ENCODE peak calls at places on chromosomes 6 and 20, in four cellular contexts. One of them, this sample, is unnamed. For H3K36me3, the result is how much of the 10 kb centered on the place peaks cover.

GRCh38 chr6:108510461-108511319 is 50.0 kb upstream of the FOXO3 start:
- DNase-seq in IMR-90: no peak
- DNase-seq in kidney epithelial cell: no peak
- DNase-seq in astrocyte: no peak
- DNase-seq in this sample: no peak

GRCh38 chr6:22049002-22049401 is 247.8 kb downstream of the PRL start:
- DNase-seq in astrocyte: no peak
- DNase-seq in kidney epithelial cell: no peak
- DNase-seq in IMR-90: peak
- DNase-seq in this sample: no peak

GRCh38 chr6:154056536-154056935 is 17.5 kb downstream of the OPRM1 start:
- DNase-seq in IMR-90: no peak
- DNase-seq in kidney epithelial cell: no peak
- DNase-seq in astrocyte: no peak
- DNase-seq in this sample: no peak

GRCh38 chr6:21200056-21200870 is 393.3 kb upstream of the SOX4 start:
- DNase-seq in IMR-90: peak
- DNase-seq in kidney epithelial cell: no peak
- DNase-seq in astrocyte: peak
- DNase-seq in this sample: no peak

GRCh38 chr6:170305772-170306323 is 710 bp upstream of the FAM120B start:
- DNase-seq in astrocyte: no peak
- DNase-seq in IMR-90: no peak
- DNase-seq in kidney epithelial cell: no peak
- DNase-seq in this sample: peak

GRCh38 chr20:3804254-3804751 is 8.2 kb downstream of the CDC25B start:
- DNase-seq in kidney epithelial cell: no peak
- DNase-seq in IMR-90: no peak
- DNase-seq in astrocyte: no peak
- DNase-seq in this sample: no peak

GRCh38 chr6:79625746-79626145 is 5.4 kb upstream of the SH3BGRL2 start:
- DNase-seq in IMR-90: no peak
- DNase-seq in astrocyte: no peak
- DNase-seq in kidney epithelial cell: no peak
- DNase-seq in this sample: no peak

GRCh38 chr6:111950661-111951426 is 77.6 kb upstream of the FYN start:
- DNase-seq in IMR-90: peak
- DNase-seq in kidney epithelial cell: peak
- DNase-seq in astrocyte: peak
- DNase-seq in this sample: no peak

GRCh38 chr6:48664850-48665249 is 553.9 kb upstream of the PTCHD4 start:
- DNase-seq in IMR-90: peak
- DNase-seq in astrocyte: peak
- DNase-seq in kidney epithelial cell: no peak
- DNase-seq in this sample: no peak

GRCh38 chr6:108896111-108896661 is 48.0 kb downstream of the ARMC2 start:
- DNase-seq in astrocyte: peak
- DNase-seq in kidney epithelial cell: no peak
- DNase-seq in IMR-90: peak
- DNase-seq in this sample: no peak

GRCh38 chr20:48823960-48824497 is 3.8 kb downstream of the PREX1 start:
- DNase-seq in astrocyte: peak
- DNase-seq in kidney epithelial cell: peak
- DNase-seq in IMR-90: peak
- DNase-seq in this sample: no peak

GRCh38 chr6:125945378-125946141 is 11.0 kb upstream of the HINT3 start:
- DNase-seq in kidney epithelial cell: no peak
- DNase-seq in astrocyte: peak
- DNase-seq in IMR-90: peak
- DNase-seq in this sample: no peak

GRCh38 chr6:118187568-118188164 is 280.6 kb downstream of the SLC35F1 start:
- DNase-seq in IMR-90: no peak
- DNase-seq in astrocyte: peak
- DNase-seq in kidney epithelial cell: no peak
- DNase-seq in this sample: no peak

GRCh38 chr6:5132741-5133140 is 47.6 kb downstream of the PPP1R3G start:
- DNase-seq in astrocyte: peak
- DNase-seq in kidney epithelial cell: no peak
- DNase-seq in IMR-90: peak
- DNase-seq in this sample: no peak

GRCh38 chr6:157613011-157613522 is 210.0 kb upstream of the SNX9 start:
- DNase-seq in astrocyte: peak
- DNase-seq in kidney epithelial cell: peak
- DNase-seq in IMR-90: peak
- DNase-seq in this sample: no peak

GRCh38 chr6:107021786-107022185 is 6.2 kb upstream of the MTRES1 start:
- DNase-seq in kidney epithelial cell: no peak
- DNase-seq in astrocyte: no peak
- DNase-seq in IMR-90: no peak
- DNase-seq in this sample: no peak

GRCh38 chr6:170578909-170579308 is 5.5 kb downstream of the PDCD2 start:
- DNase-seq in kidney epithelial cell: no peak
- DNase-seq in IMR-90: no peak
- DNase-seq in astrocyte: no peak
- DNase-seq in this sample: no peak

GRCh38 chr6:128763599-128764300 is 119.2 kb upstream of the LAMA2 start:
- DNase-seq in astrocyte: no peak
- DNase-seq in IMR-90: no peak
- DNase-seq in kidney epithelial cell: peak
- DNase-seq in this sample: no peak

GRCh38 chr6:142746524-142746923 is 198.5 kb downstream of the HIVEP2 start:
- DNase-seq in kidney epithelial cell: no peak
- DNase-seq in astrocyte: no peak
- DNase-seq in IMR-90: peak
- DNase-seq in this sample: no peak

GRCh38 chr6:42710316-42710715 is 12.1 kb downstream of the PRPH2 start:
- DNase-seq in astrocyte: peak
- DNase-seq in kidney epithelial cell: no peak
- DNase-seq in IMR-90: peak
- DNase-seq in this sample: no peak

GRCh38 chr6:10411915-10412164 is 3.0 kb downstream of the TFAP2A start:
- DNase-seq in IMR-90: no peak
- DNase-seq in astrocyte: no peak
- DNase-seq in kidney epithelial cell: no peak
- DNase-seq in this sample: peak

GRCh38 chr20:23049201-23049932 is at the start of gene THBD:
- DNase-seq in kidney epithelial cell: no peak
- DNase-seq in astrocyte: peak
- DNase-seq in IMR-90: peak
- DNase-seq in this sample: no peak

GRCh38 chr6:61168878-61169277 is 1117.1 kb downstream of the KHDRBS2 start:
- DNase-seq in kidney epithelial cell: no peak
- DNase-seq in IMR-90: no peak
- DNase-seq in astrocyte: no peak
- DNase-seq in this sample: no peak

GRCh38 chr6:125598422-125598821 is 151.0 kb upstream of the HEY2 start:
- DNase-seq in kidney epithelial cell: no peak
- DNase-seq in IMR-90: peak
- DNase-seq in astrocyte: peak
- DNase-seq in this sample: peak

GRCh38 chr6:27332692-27333641 is 20.9 kb upstream of the POM121L2 start:
- DNase-seq in IMR-90: peak
- DNase-seq in kidney epithelial cell: peak
- DNase-seq in astrocyte: peak
- DNase-seq in this sample: no peak

GRCh38 chr6:108760158-108761050 is 87.8 kb upstream of the ARMC2 start:
- DNase-seq in kidney epithelial cell: no peak
- DNase-seq in astrocyte: peak
- DNase-seq in IMR-90: peak
- DNase-seq in this sample: no peak

GRCh38 chr6:138979813-138980668 is 8.0 kb downstream of the REPS1 start:
- DNase-seq in kidney epithelial cell: no peak
- DNase-seq in astrocyte: no peak
- DNase-seq in IMR-90: no peak
- DNase-seq in this sample: no peak

GRCh38 chr20:39855056-39855455 is 834.0 kb downstream of the MAFB start:
- DNase-seq in kidney epithelial cell: no peak
- DNase-seq in IMR-90: no peak
- DNase-seq in astrocyte: peak
- DNase-seq in this sample: no peak

GRCh38 chr6:30744054-30744805 is at the start of gene IER3:
- DNase-seq in IMR-90: peak
- DNase-seq in kidney epithelial cell: no peak
- DNase-seq in astrocyte: peak
- DNase-seq in this sample: peak

GRCh38 chr20:58028123-58028522 is 200.3 kb downstream of the ANKRD60 start:
- DNase-seq in astrocyte: no peak
- DNase-seq in kidney epithelial cell: no peak
- DNase-seq in IMR-90: no peak
- DNase-seq in this sample: no peak

GRCh38 chr6:3138341-3138740 is 19.0 kb downstream of the TUBB2A start:
- DNase-seq in astrocyte: no peak
- DNase-seq in kidney epithelial cell: no peak
- DNase-seq in IMR-90: no peak
- DNase-seq in this sample: no peak

GRCh38 chr20:235891-236290 is 8.8 kb downstream of the DEFB129 start:
- DNase-seq in astrocyte: no peak
- DNase-seq in kidney epithelial cell: no peak
- DNase-seq in IMR-90: no peak
- DNase-seq in this sample: no peak

GRCh38 chr6:85470023-85470410 is 20.1 kb downstream of the NT5E start:
- DNase-seq in kidney epithelial cell: no peak
- DNase-seq in astrocyte: peak
- DNase-seq in IMR-90: no peak
- DNase-seq in this sample: no peak

GRCh38 chr20:44720617-44720993 is 5.4 kb downstream of the CCN5 start:
- DNase-seq in IMR-90: peak
- DNase-seq in astrocyte: peak
- DNase-seq in kidney epithelial cell: no peak
- DNase-seq in this sample: no peak

GRCh38 chr6:29733057-29733456 is 9.8 kb downstream of the HLA-F start:
- DNase-seq in kidney epithelial cell: no peak
- DNase-seq in IMR-90: no peak
- DNase-seq in astrocyte: no peak
- DNase-seq in this sample: no peak

GRCh38 chr6:79334674-79335073 is 100.2 kb upstream of the HMGN3 start:
- DNase-seq in kidney epithelial cell: no peak
- DNase-seq in astrocyte: no peak
- DNase-seq in IMR-90: no peak
- DNase-seq in this sample: no peak

GRCh38 chr20:31564284-31564683 is 40.8 kb upstream of the ID1 start:
- DNase-seq in astrocyte: no peak
- DNase-seq in IMR-90: no peak
- DNase-seq in kidney epithelial cell: no peak
- DNase-seq in this sample: no peak

GRCh38 chr20:31560900-31561598 is 44.0 kb upstream of the ID1 start:
- DNase-seq in kidney epithelial cell: peak
- DNase-seq in astrocyte: peak
- DNase-seq in IMR-90: peak
- DNase-seq in this sample: no peak

GRCh38 chr20:31559704-31560093 is 45.4 kb upstream of the ID1 start:
- DNase-seq in astrocyte: peak
- DNase-seq in kidney epithelial cell: no peak
- DNase-seq in IMR-90: no peak
- DNase-seq in this sample: no peak

GRCh38 chr20:31562241-31562640 is 42.8 kb upstream of the ID1 start:
- DNase-seq in kidney epithelial cell: no peak
- DNase-seq in astrocyte: no peak
- DNase-seq in IMR-90: no peak
- DNase-seq in this sample: no peak

GRCh38 chr20:31560094-31560899 is 44.8 kb upstream of the ID1 start:
- DNase-seq in kidney epithelial cell: no peak
- DNase-seq in astrocyte: peak
- DNase-seq in IMR-90: peak
- DNase-seq in this sample: peak
- H3K4me3 ChIP-seq in kidney epithelial cell: no peak
- H3K4me3 ChIP-seq in astrocyte: no peak
- H3K4me3 ChIP-seq in IMR-90: no peak
- H3K4me3 ChIP-seq in this sample: no peak

DNA sequence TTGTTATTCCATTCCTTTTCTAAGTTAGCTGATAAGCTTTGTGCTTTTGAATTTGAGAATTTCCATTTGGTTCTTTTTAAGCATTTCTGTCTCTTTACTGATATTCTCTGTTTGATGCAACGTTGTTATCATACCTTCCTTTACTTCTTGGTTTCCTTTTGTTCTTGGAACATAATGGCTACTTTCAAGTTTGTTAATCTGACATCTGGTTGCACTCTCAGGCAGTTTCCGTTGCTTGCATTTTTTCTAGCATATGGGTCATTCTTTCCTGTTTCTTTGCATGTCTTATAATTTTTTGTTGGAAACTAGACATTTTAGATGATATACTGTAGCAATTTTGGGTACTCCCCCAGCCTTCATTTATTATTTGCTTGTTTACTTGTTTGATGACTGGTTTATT is 12.5 kb downstream of the CDC5L start:
- DNase-seq in kidney epithelial cell: no peak
- DNase-seq in IMR-90: no peak
- DNase-seq in astrocyte: no peak
- DNase-seq in this sample: no peak
- H3K36me3 ChIP-seq in kidney epithelial cell: under half
- H3K36me3 ChIP-seq in IMR-90: under half
- H3K36me3 ChIP-seq in astrocyte: under half
- H3K36me3 ChIP-seq in this sample: half or more

GRCh38 chr6:168817558-168818159 is 376.7 kb downstream of the SMOC2 start:
- DNase-seq in astrocyte: no peak
- DNase-seq in kidney epithelial cell: no peak
- DNase-seq in IMR-90: no peak
- DNase-seq in this sample: no peak

GRCh38 chr6:168819546-168819945 is 378.6 kb downstream of the SMOC2 start:
- DNase-seq in astrocyte: no peak
- DNase-seq in IMR-90: no peak
- DNase-seq in kidney epithelial cell: no peak
- DNase-seq in this sample: no peak

DNA sequence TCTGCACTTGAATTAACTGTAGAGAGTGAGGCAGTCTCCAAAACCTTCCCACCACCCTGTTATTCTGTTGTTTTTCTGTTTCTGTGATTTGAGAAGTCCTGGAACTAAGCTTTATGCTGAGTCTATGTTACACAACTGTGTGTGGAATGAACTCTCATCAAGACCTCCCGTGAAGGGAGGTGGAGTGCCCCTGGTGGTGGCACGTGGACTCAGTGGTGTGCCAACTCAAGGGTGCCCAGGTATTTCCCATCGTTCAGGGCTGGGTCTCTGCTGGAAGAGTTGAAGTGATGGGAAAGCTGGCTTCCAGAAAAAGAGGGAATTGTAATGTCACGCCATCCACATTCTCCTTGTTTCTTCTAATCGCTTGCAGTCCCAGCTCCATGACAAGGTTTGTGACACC is 374.2 kb downstream of the SMOC2 start:
- DNase-seq in astrocyte: no peak
- DNase-seq in kidney epithelial cell: no peak
- DNase-seq in IMR-90: no peak
- DNase-seq in this sample: no peak
- TF ChIP-seq CTCF in astrocyte: no peak
- TF ChIP-seq CTCF in kidney epithelial cell: peak
- TF ChIP-seq CTCF in IMR-90: no peak
- TF ChIP-seq CTCF in this sample: no peak

DNA sequence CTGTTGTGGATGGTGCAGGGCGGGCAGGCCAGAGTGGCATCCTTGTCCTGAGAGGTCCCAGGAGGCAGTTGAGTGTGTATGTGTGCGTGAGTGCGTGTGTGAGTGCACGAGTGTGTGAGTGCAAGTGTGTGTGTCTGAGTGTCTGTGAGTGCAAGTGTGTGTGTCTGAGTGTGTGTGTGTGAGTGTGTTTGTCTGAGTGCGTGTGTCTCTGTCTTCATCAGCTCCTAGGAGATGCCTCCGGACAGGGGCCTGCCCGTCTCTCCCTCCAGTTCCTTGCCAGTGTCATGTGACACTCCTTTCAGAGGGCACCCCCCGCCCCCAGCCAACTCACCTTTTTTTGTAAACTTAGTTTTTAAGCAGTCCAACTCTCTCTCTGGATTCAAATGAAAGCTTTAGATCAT is 12.3 kb downstream of the IGF2R start:
- DNase-seq in astrocyte: no peak
- DNase-seq in kidney epithelial cell: no peak
- DNase-seq in IMR-90: no peak
- DNase-seq in this sample: no peak
- H3K4me3 ChIP-seq in astrocyte: no peak
- H3K4me3 ChIP-seq in kidney epithelial cell: no peak
- H3K4me3 ChIP-seq in IMR-90: no peak
- H3K4me3 ChIP-seq in this sample: no peak